ENCODE peak calls at places on chromosomes 16 and 17, in eight cellular contexts. U, S, I, Q, Y, W, M and Z are unnamed samples.

GRCh38 chr17:3845361-3845753 is 689 bp downstream of the NCBP3 start:
- DNase-seq in U (no peak), S (no peak), I (peak; percentile 22), Q (peak; percentile 41), Y (peak; percentile 3), W (peak; percentile 6), M (no peak), Z (peak; percentile 69)

GRCh38 chr17:57783338-57783742 is 38.2 kb upstream of the CCDC182 start:
- DNase-seq in U (peak; percentile 79), S (peak; percentile 46), I (peak; percentile 55), Q (peak; percentile 58), Y (peak; percentile 67), W (peak; percentile 11), M (peak; percentile 61), Z (peak; percentile 86)

GRCh38 chr16:8996891-8997290 is 33.2 kb upstream of the USP7 start:
- DNase-seq in U (no peak), S (no peak), I (no peak), Q (no peak), Y (no peak), W (no peak), M (no peak), Z (no peak)

GRCh38 chr17:7444682-7445010 is 215 bp upstream of the CHRNB1 start:
- DNase-seq in U (no peak), S (no peak), I (no peak), Q (no peak), Y (no peak), W (no peak), M (no peak), Z (no peak)

GRCh38 chr16:87286839-87287626 is 30.2 kb downstream of the C16orf95 start:
- DNase-seq in U (no peak), S (no peak), I (no peak), Q (no peak), Y (no peak), W (no peak), M (no peak), Z (no peak)

GRCh38 chr16:87845213-87845612 is 24.1 kb downstream of the SLC7A5 start:
- DNase-seq in U (no peak), S (no peak), I (no peak), Q (no peak), Y (no peak), W (no peak), M (no peak), Z (no peak)

GRCh38 chr17:5011928-5012327 is 14.2 kb downstream of the KIF1C start:
- DNase-seq in U (no peak), S (no peak), I (peak; percentile 90), Q (peak; percentile 50), Y (no peak), W (no peak), M (no peak), Z (peak; percentile 78)

GRCh38 chr17:9797965-9798364 is 6.6 kb upstream of the DHRS7C start:
- DNase-seq in U (no peak), S (no peak), I (no peak), Q (no peak), Y (no peak), W (no peak), M (no peak), Z (no peak)

GRCh38 chr16:77788196-77789084 is at the start of gene VAT1L:
- DNase-seq in U (no peak), S (no peak), I (peak; percentile 62), Q (peak; percentile 31), Y (no peak), W (no peak), M (no peak), Z (no peak)

GRCh38 chr17:29010586-29010985 is 4.8 kb upstream of the SEZ6 start:
- DNase-seq in U (no peak), S (no peak), I (no peak), Q (no peak), Y (no peak), W (no peak), M (no peak), Z (no peak)

GRCh38 chr17:9890124-9890523 is 14.9 kb downstream of the RCVRN start:
- DNase-seq in U (peak; percentile 37), S (no peak), I (no peak), Q (peak; percentile 42), Y (no peak), W (no peak), M (no peak), Z (peak; percentile 73)

GRCh38 chr17:7747586-7747985 is 30.0 kb downstream of the DNAH2 start:
- DNase-seq in U (no peak), S (no peak), I (no peak), Q (peak; percentile 64), Y (no peak), W (no peak), M (no peak), Z (no peak)

GRCh38 chr17:50626037-50626574 is 8.6 kb upstream of the ABCC3 start:
- DNase-seq in U (peak; percentile 89), S (peak; percentile 49), I (peak; percentile 79), Q (peak; percentile 70), Y (peak; percentile 52), W (peak; percentile 31), M (peak; percentile 74), Z (peak; percentile 79)